ENCODE peak calls at places on chromosomes 12 and 14, in eight cellular contexts. W is mucosa of descending colon; S is CD8-positive, alpha-beta memory T cell; P is psoas muscle; L is Karpas-422; Q is heart left ventricle; X is tibial nerve; G is CD8-positive, alpha-beta T cell. N is an unnamed sample.

GRCh38 chr12:68334136-68334535 is 2.0 kb upstream of the MDM1 start:
- DNase-seq in W (peak; percentile 31), S (no peak), P (no peak), L (no peak), Q (no peak), X (no peak), G (no peak), N (no peak)

GRCh38 chr12:1796515-1797010 is 23.8 kb upstream of the LRTM2 start:
- DNase-seq in W (peak; percentile 76), S (peak; percentile 50), P (peak; percentile 54), L (peak; percentile 73), Q (peak; percentile 78), X (no peak), G (peak; percentile 56), N (no peak)

GRCh38 chr12:94674835-94675234 is 24.5 kb upstream of the TMCC3 start:
- DNase-seq in W (no peak), S (no peak), P (peak; percentile 18), L (no peak), Q (peak; percentile 67), X (peak; percentile 32), G (no peak), N (peak; percentile 35)

GRCh38 chr12:116990971-116991966 is 80.5 kb downstream of the FBXW8 start:
- DNase-seq in W (no peak), S (no peak), P (no peak), L (no peak), Q (no peak), X (no peak), G (no peak), N (no peak)

GRCh38 chr14:51465486-51465885 is 186.2 kb upstream of the FRMD6 start:
- DNase-seq in W (no peak), S (no peak), P (no peak), L (no peak), Q (no peak), X (no peak), G (no peak), N (no peak)

GRCh38 chr12:54419088-54419887 is at the start of gene ITGA5:
- DNase-seq in W (peak; percentile 69), S (no peak), P (peak; percentile 85), L (no peak), Q (peak; percentile 88), X (peak; percentile 73), G (peak; percentile 63), N (peak; percentile 93)

GRCh38 chr12:57240069-57240921 is 10.7 kb downstream of the STAC3 start:
- DNase-seq in W (peak; percentile 71), S (peak; percentile 71), P (peak; percentile 64), L (peak; percentile 91), Q (peak; percentile 68), X (no peak), G (peak; percentile 65), N (no peak)

GRCh38 chr12:71164877-71165197 is 7.0 kb upstream of the TSPAN8 start:
- DNase-seq in W (peak; percentile 39), S (no peak), P (no peak), L (no peak), Q (no peak), X (no peak), G (no peak), N (no peak)

GRCh38 chr12:44795970-44796369 is 80.1 kb downstream of the NELL2 start:
- DNase-seq in W (no peak), S (no peak), P (no peak), L (no peak), Q (no peak), X (no peak), G (no peak), N (no peak)

GRCh38 chr12:104720346-104721064 is 237.6 kb downstream of the SLC41A2 start:
- DNase-seq in W (peak; percentile 49), S (peak; percentile 87), P (no peak), L (no peak), Q (no peak), X (no peak), G (peak; percentile 72), N (no peak)

GRCh38 chr12:104718581-104718980 is 239.5 kb downstream of the SLC41A2 start:
- DNase-seq in W (no peak), S (no peak), P (no peak), L (no peak), Q (no peak), X (no peak), G (no peak), N (no peak)

GRCh38 chr12:104721944-104722343 is 236.1 kb downstream of the SLC41A2 start:
- DNase-seq in W (no peak), S (no peak), P (no peak), L (no peak), Q (no peak), X (no peak), G (no peak), N (no peak)

GRCh38 chr12:104721065-104721458 is 237.0 kb downstream of the SLC41A2 start:
- DNase-seq in W (no peak), S (no peak), P (no peak), L (no peak), Q (no peak), X (no peak), G (no peak), N (no peak)

GRCh38 chr12:104719700-104720345 is 238.3 kb downstream of the SLC41A2 start:
- DNase-seq in W (no peak), S (no peak), P (no peak), L (no peak), Q (no peak), X (no peak), G (no peak), N (no peak)
- H3K4me3 ChIP-seq in W (no peak overlapping the region), S (peak overlapping the region; percentile 43), P (peak overlapping the region; percentile 54), L (no peak overlapping the region), Q (peak overlapping the region; percentile 42), X (peak overlapping the region; percentile 14), G (peak overlapping the region; percentile 53), N (peak overlapping the region; percentile 53)

GRCh38 chr12:133010657-133011297 is 24.6 kb downstream of the ZNF26 start:
- DNase-seq in W (no peak), S (no peak), P (no peak), L (no peak), Q (no peak), X (no peak), G (no peak), N (no peak)
- H3K9me3 ChIP-seq in W (peaks cover 100% of the 10 kb centered on the region), S (peaks cover 72% of the 10 kb centered on the region), P (peaks cover 75% of the 10 kb centered on the region), L (peaks cover 64% of the 10 kb centered on the region), Q (peaks cover 16% of the 10 kb centered on the region), X (peaks cover 98% of the 10 kb centered on the region), G (peaks cover 74% of the 10 kb centered on the region), N (peaks cover 100% of the 10 kb centered on the region)

GRCh38 chr12:124683330-124683662 is 115.9 kb upstream of the NCOR2 start:
- DNase-seq in W (no peak), S (no peak), P (no peak), L (no peak), Q (no peak), X (no peak), G (no peak), N (no peak)

GRCh38 chr12:124684971-124685688 is 117.7 kb upstream of the NCOR2 start:
- DNase-seq in W (no peak), S (no peak), P (no peak), L (no peak), Q (no peak), X (peak; percentile 52), G (no peak), N (no peak)

GRCh38 chr12:124682425-124683329 is 115.3 kb upstream of the NCOR2 start:
- DNase-seq in W (no peak), S (no peak), P (no peak), L (no peak), Q (no peak), X (no peak), G (no peak), N (no peak)

GRCh38 chr12:124684496-124684895 is 117.1 kb upstream of the NCOR2 start:
- DNase-seq in W (no peak), S (no peak), P (no peak), L (no peak), Q (no peak), X (peak; percentile 37), G (no peak), N (no peak)

GRCh38 chr12:124683725-124684124 is 116.3 kb upstream of the NCOR2 start:
- DNase-seq in W (no peak), S (no peak), P (no peak), L (no peak), Q (no peak), X (no peak), G (no peak), N (no peak)
- H3K4me1 ChIP-seq in W (peaks cover 1% of the 10 kb centered on the region), S (peaks cover 21% of the 10 kb centered on the region), P (peaks cover 57% of the 10 kb centered on the region), L (peaks cover 31% of the 10 kb centered on the region), Q (peaks cover 72% of the 10 kb centered on the region), X (peaks cover 45% of the 10 kb centered on the region), G (peaks cover 19% of the 10 kb centered on the region), N (peaks cover 57% of the 10 kb centered on the region)

GRCh38 chr14:20468773-20469241 is 399 bp upstream of the PNP start:
- DNase-seq in W (no peak), S (no peak), P (peak; percentile 25), L (no peak), Q (no peak), X (no peak), G (no peak), N (no peak)

GRCh38 chr14:20469242-20469889 is at the start of gene PNP:
- DNase-seq in W (peak; percentile 95), S (peak; percentile 82), P (peak; percentile 85), L (peak; percentile 99), Q (peak; percentile 93), X (peak; percentile 78), G (peak; percentile 86), N (peak; percentile 96)

GRCh38 chr14:20469890-20470858 is 968 bp downstream of the PNP start:
- DNase-seq in W (peak; percentile 60), S (peak; percentile 41), P (peak; percentile 18), L (peak; percentile 83), Q (peak; percentile 63), X (no peak), G (peak; percentile 51), N (peak; percentile 85)

GRCh38 chr14:20476795-20477194 is 7.6 kb downstream of the PNP start:
- DNase-seq in W (no peak), S (no peak), P (no peak), L (no peak), Q (no peak), X (no peak), G (no peak), N (no peak)

GRCh38 chr14:20472566-20473206 is 3.5 kb downstream of the PNP start:
- DNase-seq in W (no peak), S (no peak), P (no peak), L (no peak), Q (no peak), X (no peak), G (no peak), N (no peak)
- H3K4me3 ChIP-seq in W (no peak overlapping the region), S (no peak overlapping the region), P (no peak overlapping the region), L (no peak overlapping the region), Q (no peak overlapping the region), X (no peak overlapping the region), G (no peak overlapping the region), N (no peak overlapping the region)

DNA sequence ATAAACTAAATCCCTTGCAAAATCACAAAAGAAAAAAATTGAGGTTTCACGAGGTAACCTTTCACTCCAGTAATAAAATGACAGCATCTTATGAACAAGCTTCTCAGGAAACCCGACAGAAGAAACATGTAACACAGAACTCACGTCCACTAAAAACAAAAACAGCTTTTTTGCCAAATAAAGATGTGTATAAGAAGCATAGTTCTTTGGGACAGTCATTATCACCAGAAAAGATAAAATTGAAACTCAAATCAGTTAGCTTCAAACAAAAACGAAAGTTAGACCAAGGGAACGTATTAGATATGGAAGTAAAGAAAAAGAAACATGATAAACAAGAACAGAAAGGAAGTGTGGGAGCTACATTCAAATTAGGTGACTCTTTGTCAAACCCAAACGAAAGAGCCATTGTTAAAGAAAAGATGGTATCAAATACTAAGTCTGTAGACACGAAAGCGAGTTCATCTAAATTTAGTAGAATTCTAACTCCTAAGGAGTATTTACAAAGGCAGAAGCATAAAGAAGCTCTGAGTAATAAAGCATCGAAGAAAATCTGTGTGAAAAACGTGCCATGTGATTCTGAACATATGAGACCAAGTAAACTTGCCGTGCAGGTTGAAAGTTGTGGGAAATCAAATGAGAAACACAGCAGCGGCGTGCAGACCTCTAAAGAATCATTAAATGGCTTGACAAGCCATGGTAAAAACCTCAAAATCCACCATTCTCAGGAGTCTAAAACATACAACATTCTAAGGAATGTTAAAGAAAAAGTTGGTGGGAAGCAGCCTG is 25.8 kb downstream of the RESF1 start:
- DNase-seq in W (no peak), S (no peak), P (no peak), L (no peak), Q (no peak), X (no peak), G (no peak), N (no peak)
- H3K9me3 ChIP-seq in W (peaks cover 50% of the 10 kb centered on the region), S (peaks cover 52% of the 10 kb centered on the region), P (no peaks in the 10 kb centered on the region), L (no peaks in the 10 kb centered on the region), Q (no peaks in the 10 kb centered on the region), X (peaks cover 11% of the 10 kb centered on the region), G (peaks cover 50% of the 10 kb centered on the region), N (peaks cover 73% of the 10 kb centered on the region)